ENCODE peak calls at places on chromosome 12, in ten cellular contexts. U is astrocyte; C is right atrium auricular region; K is H9; X is Calu3; T is transverse colon; W is CD8-positive, alpha-beta T cell; S is coronary artery; N is fibroblast of lung; R is GM20000. V is an unnamed sample.

GRCh38 chr12:27190761-27191160 is 53.3 kb upstream of the STK38L start:
- DNase-seq in U (peak), C (no peak), K (no peak), X (no peak), T (no peak), W (no peak), S (no peak), N (peak), R (no peak), V (no peak)

GRCh38 chr12:85693093-85693665 is 143.0 kb downstream of the RASSF9 start:
- DNase-seq in U (no peak), C (no peak), K (no peak), X (no peak), T (no peak), W (no peak), S (no peak), N (no peak), R (no peak), V (no peak)

GRCh38 chr12:99498756-99499155 is 148.8 kb upstream of the GARIN6 start:
- DNase-seq in U (peak), C (no peak), K (peak), X (peak), T (no peak), W (no peak), S (no peak), N (peak), R (no peak), V (peak)

GRCh38 chr12:120214626-120215356 is 13.9 kb upstream of the RPLP0 start:
- DNase-seq in U (no peak), C (no peak), K (no peak), X (no peak), T (no peak), W (no peak), S (no peak), N (no peak), R (no peak), V (no peak)

GRCh38 chr12:107126688-107127481 is 33.5 kb upstream of the CRY1 start:
- DNase-seq in U (no peak), C (no peak), K (no peak), X (no peak), T (no peak), W (no peak), S (no peak), N (peak), R (no peak), V (peak)

GRCh38 chr12:116677202-116677651 is 60.6 kb downstream of the SPRING1 start:
- DNase-seq in U (no peak), C (no peak), K (no peak), X (no peak), T (no peak), W (no peak), S (no peak), N (no peak), R (peak), V (no peak)

GRCh38 chr12:19033244-19033643 is 96.3 kb upstream of the PLEKHA5 start:
- DNase-seq in U (no peak), C (no peak), K (no peak), X (no peak), T (no peak), W (no peak), S (no peak), N (no peak), R (no peak), V (no peak)

GRCh38 chr12:76558684-76559276 is 791 bp downstream of the OSBPL8 start:
- DNase-seq in U (peak), C (peak), K (peak), X (peak), T (peak), W (peak), S (no peak), N (peak), R (peak), V (peak)

GRCh38 chr12:132089407-132089910 is 54.7 kb downstream of the DDX51 start:
- DNase-seq in U (no peak), C (no peak), K (no peak), X (no peak), T (no peak), W (no peak), S (no peak), N (no peak), R (no peak), V (no peak)

GRCh38 chr12:92002673-92003382 is 142.8 kb downstream of the BTG1 start:
- DNase-seq in U (peak), C (no peak), K (no peak), X (no peak), T (no peak), W (no peak), S (no peak), N (no peak), R (no peak), V (no peak)

GRCh38 chr12:27652174-27652763 is 44.0 kb upstream of the REP15 start:
- DNase-seq in U (peak), C (no peak), K (peak), X (peak), T (peak), W (no peak), S (no peak), N (peak), R (peak), V (peak)

GRCh38 chr12:79929065-79929464 is 5.8 kb downstream of the PPP1R12A start:
- DNase-seq in U (no peak), C (no peak), K (no peak), X (no peak), T (no peak), W (no peak), S (no peak), N (no peak), R (no peak), V (no peak)

GRCh38 chr12:75960954-75961661 is 70.5 kb downstream of the PHLDA1 start:
- DNase-seq in U (no peak), C (no peak), K (no peak), X (no peak), T (no peak), W (no peak), S (no peak), N (no peak), R (no peak), V (no peak)

GRCh38 chr12:132216354-132216987 is 72.2 kb downstream of the NOC4L start:
- DNase-seq in U (no peak), C (no peak), K (no peak), X (no peak), T (no peak), W (no peak), S (no peak), N (no peak), R (no peak), V (no peak)

GRCh38 chr12:94109154-94109553 is 39.2 kb upstream of the PLXNC1 start:
- DNase-seq in U (peak), C (no peak), K (no peak), X (no peak), T (no peak), W (no peak), S (no peak), N (peak), R (peak), V (no peak)

GRCh38 chr12:113310489-113310888 is 24.4 kb downstream of the SLC8B1 start:
- DNase-seq in U (no peak), C (no peak), K (peak), X (peak), T (no peak), W (no peak), S (no peak), N (no peak), R (no peak), V (peak)
- TF ChIP-seq CTCF in U (peak), C (no peak), K (peak), X (peak), T (no peak), W (no peak), S (no peak), N (peak), R (no peak), V (peak)

GRCh38 chr12:7994731-7995205 is 37.7 kb upstream of the FOXJ2 start:
- DNase-seq in U (peak), C (no peak), K (peak), X (no peak), T (no peak), W (no peak), S (no peak), N (peak), R (no peak), V (peak)
- TF ChIP-seq CTCF in U (no peak), C (no peak), K (no peak), X (no peak), T (no peak), W (no peak), S (no peak), N (no peak), R (no peak), V (no peak)

GRCh38 chr12:6620137-6620884 is 13.1 kb upstream of the CHD4 start:
- DNase-seq in U (peak), C (no peak), K (peak), X (no peak), T (no peak), W (peak), S (no peak), N (peak), R (no peak), V (no peak)
- TF ChIP-seq CTCF in U (peak), C (peak), K (peak), X (no peak), T (peak), W (peak), S (no peak), N (peak), R (no peak), V (no peak)

GRCh38 chr12:3319723-3320492 is 171.1 kb upstream of the PRMT8 start:
- DNase-seq in U (no peak), C (no peak), K (no peak), X (no peak), T (no peak), W (no peak), S (no peak), N (no peak), R (no peak), V (no peak)
- TF ChIP-seq CTCF in U (no peak), C (no peak), K (peak), X (no peak), T (no peak), W (no peak), S (no peak), N (peak), R (no peak), V (no peak)

GRCh38 chr12:114221976-114222630 is 183.8 kb downstream of the TBX5 start:
- DNase-seq in U (no peak), C (no peak), K (no peak), X (no peak), T (no peak), W (no peak), S (no peak), N (no peak), R (no peak), V (no peak)

GRCh38 chr12:114221136-114221838 is 184.7 kb downstream of the TBX5 start:
- DNase-seq in U (no peak), C (peak), K (no peak), X (no peak), T (no peak), W (no peak), S (no peak), N (no peak), R (no peak), V (no peak)

GRCh38 chr12:114229150-114229549 is 176.8 kb downstream of the TBX5 start:
- DNase-seq in U (no peak), C (no peak), K (no peak), X (no peak), T (no peak), W (no peak), S (no peak), N (no peak), R (no peak), V (no peak)

GRCh38 chr12:114232187-114232586 is 173.8 kb downstream of the TBX5 start:
- DNase-seq in U (no peak), C (no peak), K (no peak), X (no peak), T (no peak), W (no peak), S (no peak), N (no peak), R (no peak), V (no peak)

DNA sequence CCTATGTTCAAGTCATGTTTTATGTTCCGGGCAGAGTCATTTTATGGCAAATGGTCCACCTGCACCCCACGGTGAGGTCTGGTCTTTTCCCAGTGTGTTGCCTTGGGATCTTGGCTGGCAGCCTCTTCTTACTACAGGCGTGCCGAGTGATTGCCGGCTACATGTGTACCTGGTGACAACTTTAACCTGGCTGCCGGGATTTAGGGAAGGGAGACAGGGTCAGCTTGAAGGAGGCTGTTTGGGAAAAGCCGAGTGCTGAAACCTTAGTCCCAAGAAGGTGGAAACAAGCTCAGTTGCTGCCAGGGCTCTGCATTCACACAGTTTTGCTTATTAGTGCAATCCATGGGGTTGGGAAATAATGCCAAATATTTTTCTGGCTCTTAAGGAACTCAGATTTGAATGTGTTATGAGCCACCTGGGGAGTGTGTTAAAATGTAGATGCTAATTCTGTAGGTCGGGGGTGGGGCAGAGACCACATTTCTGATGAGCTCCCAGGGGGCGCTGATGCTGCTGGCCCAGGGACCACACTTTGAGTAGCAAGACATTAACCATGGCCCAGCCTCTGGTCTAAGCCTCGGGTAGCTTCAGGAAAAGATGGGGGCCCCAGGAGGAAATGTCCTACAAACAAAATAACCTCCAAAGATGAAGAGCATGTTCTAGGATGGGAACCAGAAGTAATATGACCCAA is 179.6 kb downstream of the TBX5 start:
- DNase-seq in U (no peak), C (no peak), K (peak), X (no peak), T (no peak), W (no peak), S (no peak), N (no peak), R (no peak), V (no peak)
- TF ChIP-seq CTCF in U (no peak), C (no peak), K (peak), X (no peak), T (no peak), W (no peak), S (no peak), N (no peak), R (no peak), V (no peak)

DNA sequence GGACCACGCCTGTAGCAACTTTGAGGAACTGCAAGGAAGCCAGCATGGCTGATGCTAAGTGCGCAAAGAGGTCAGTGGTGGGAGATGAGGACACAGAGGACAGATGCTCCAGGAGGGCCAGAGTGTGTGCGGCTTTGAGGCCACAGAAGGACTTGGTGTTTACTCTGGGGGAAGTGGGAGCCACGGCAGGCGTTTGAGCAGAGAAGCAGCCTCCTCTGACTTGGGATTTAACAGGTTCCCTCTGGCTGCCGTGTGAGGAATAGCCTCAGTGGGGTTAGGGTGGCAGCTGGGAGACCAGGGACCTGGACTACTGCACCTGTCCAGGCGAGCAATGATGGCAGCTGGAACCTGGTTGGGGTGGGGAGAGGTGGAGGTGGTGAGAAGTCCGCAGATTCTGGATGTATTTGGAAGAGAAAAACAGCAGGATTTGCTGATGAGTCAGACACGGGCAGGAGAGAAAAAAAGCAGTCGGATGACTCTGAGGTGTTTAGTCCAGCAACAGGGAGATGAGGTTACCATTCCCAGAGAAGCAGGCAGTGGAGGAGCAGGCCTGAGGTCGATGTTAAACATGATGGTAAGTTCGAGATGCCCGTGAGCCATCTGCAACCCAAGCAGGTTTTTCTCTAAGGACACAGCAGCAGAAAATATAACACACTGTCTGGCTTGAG is 143.5 kb downstream of the SCARB1 start:
- DNase-seq in U (peak), C (no peak), K (no peak), X (no peak), T (no peak), W (no peak), S (no peak), N (peak), R (no peak), V (peak)
- TF ChIP-seq CTCF in U (peak), C (peak), K (peak), X (peak), T (no peak), W (no peak), S (no peak), N (peak), R (no peak), V (peak)

GRCh38 chr12:49089831-49090773 is 4.5 kb downstream of the DHH start:
- DNase-seq in U (peak), C (no peak), K (peak), X (peak), T (no peak), W (no peak), S (no peak), N (peak), R (no peak), V (no peak)
- TF ChIP-seq CTCF in U (peak), C (peak), K (peak), X (no peak), T (no peak), W (peak), S (no peak), N (peak), R (no peak), V (no peak)

DNA sequence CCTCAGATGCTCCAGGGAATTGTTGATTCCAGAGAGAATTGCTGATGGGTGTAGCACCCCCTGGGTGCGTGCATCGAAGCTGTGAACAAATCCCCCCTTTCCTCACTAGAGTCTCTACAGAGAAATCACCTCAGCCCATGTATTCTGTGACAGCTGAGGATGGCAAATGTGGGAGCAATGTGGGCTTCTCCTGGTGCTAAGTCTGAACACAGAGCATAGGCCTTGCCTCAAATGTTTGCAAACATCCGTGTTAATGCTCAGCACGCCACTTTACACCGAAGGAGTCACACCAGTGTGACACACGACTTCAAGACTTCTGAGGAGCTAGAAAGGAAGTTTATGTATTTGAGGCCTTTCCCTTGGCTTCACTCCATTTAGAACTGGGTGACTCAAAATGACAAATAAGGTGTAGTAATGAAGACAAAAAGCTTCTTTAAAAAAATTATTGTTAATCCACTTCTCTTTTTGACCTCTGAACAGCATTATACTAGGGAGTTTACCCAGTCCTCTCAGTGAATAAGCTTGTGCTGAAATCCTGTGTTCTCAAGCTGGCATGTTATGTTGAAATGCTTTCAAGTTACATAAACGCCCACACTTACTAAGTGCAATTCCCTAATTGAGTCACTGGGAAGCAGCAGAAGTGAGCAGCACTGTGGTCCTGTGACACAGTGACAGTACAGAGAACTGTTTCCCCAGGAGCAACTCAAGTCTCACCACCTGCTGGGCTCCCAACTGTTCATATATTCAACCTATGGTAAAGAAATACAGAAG is 92.9 kb downstream of the FAR2 start:
- DNase-seq in U (peak), C (peak), K (no peak), X (peak), T (peak), W (no peak), S (no peak), N (peak), R (peak), V (peak)
- TF ChIP-seq CTCF in U (no peak), C (no peak), K (no peak), X (no peak), T (peak), W (no peak), S (no peak), N (peak), R (no peak), V (no peak)

GRCh38 chr12:130134563-130134915 is 27.7 kb upstream of the FZD10 start:
- DNase-seq in U (no peak), C (no peak), K (no peak), X (no peak), T (no peak), W (no peak), S (no peak), N (no peak), R (no peak), V (no peak)

GRCh38 chr12:130137141-130138018 is 24.9 kb upstream of the FZD10 start:
- DNase-seq in U (no peak), C (no peak), K (peak), X (no peak), T (no peak), W (no peak), S (no peak), N (no peak), R (no peak), V (peak)

GRCh38 chr12:130133851-130134562 is 28.3 kb upstream of the FZD10 start:
- DNase-seq in U (no peak), C (no peak), K (no peak), X (no peak), T (no peak), W (no peak), S (no peak), N (no peak), R (no peak), V (no peak)

GRCh38 chr12:130138478-130138877 is 23.8 kb upstream of the FZD10 start:
- DNase-seq in U (no peak), C (no peak), K (no peak), X (no peak), T (no peak), W (no peak), S (no peak), N (no peak), R (no peak), V (no peak)

GRCh38 chr12:130136536-130136935 is 25.7 kb upstream of the FZD10 start:
- DNase-seq in U (no peak), C (no peak), K (no peak), X (no peak), T (no peak), W (no peak), S (no peak), N (no peak), R (no peak), V (peak)
- TF ChIP-seq CTCF in U (no peak), C (no peak), K (no peak), X (no peak), T (no peak), W (no peak), S (no peak), N (no peak), R (no peak), V (no peak)